ENCODE peak calls at places on chromosome 2, in six cellular contexts. G is psoas muscle; H is colonic mucosa; O is cardiac muscle cell; Z is upper lobe of left lung; N is CD8-positive, alpha-beta T cell. Y is an unnamed sample. For H3K27me3 and H3K9me3, the result is how much of the 10 kb centered on the place peaks cover.

GRCh38 chr2:166653185-166653813 is 159.2 kb upstream of the SCN7A start:
- DNase-seq in G (no peak), H (no peak), O (no peak), Z (no peak), N (no peak), Y (no peak)

GRCh38 chr2:171956135-171956830 is 34.0 kb downstream of the HAT1 start:
- DNase-seq in G (no peak), H (no peak), O (no peak), Z (no peak), N (no peak), Y (no peak)

GRCh38 chr2:9799729-9800632 is 43.3 kb upstream of the TAF1B start:
- DNase-seq in G (peak), H (peak), O (peak), Z (peak), N (peak), Y (peak)

GRCh38 chr2:96537066-96537733 is 648 bp downstream of the ARID5A start:
- DNase-seq in G (peak), H (peak), O (peak), Z (peak), N (peak), Y (peak)

GRCh38 chr2:12412898-12413305 is 303.8 kb upstream of the TRIB2 start:
- DNase-seq in G (no peak), H (no peak), O (no peak), Z (no peak), N (no peak), Y (peak)

GRCh38 chr2:223887127-223887526 is 49.7 kb upstream of the AP1S3 start:
- DNase-seq in G (no peak), H (no peak), O (no peak), Z (no peak), N (no peak), Y (no peak)

GRCh38 chr2:42971947-42972736 is 179.8 kb upstream of the HAAO start:
- DNase-seq in G (no peak), H (no peak), O (no peak), Z (no peak), N (no peak), Y (no peak)

GRCh38 chr2:86216577-86217555 is 17.6 kb downstream of the MRPL35 start:
- DNase-seq in G (no peak), H (no peak), O (no peak), Z (no peak), N (no peak), Y (no peak)

GRCh38 chr2:45072862-45073237 is 63.6 kb upstream of the SIX2 start:
- DNase-seq in G (no peak), H (no peak), O (peak), Z (no peak), N (no peak), Y (no peak)

GRCh38 chr2:74576151-74576755 is 21.7 kb downstream of the DOK1 start:
- DNase-seq in G (no peak), H (no peak), O (no peak), Z (no peak), N (no peak), Y (no peak)

GRCh38 chr2:37377187-37377532 is 32.7 kb downstream of the QPCT start:
- DNase-seq in G (no peak), H (no peak), O (no peak), Z (no peak), N (no peak), Y (no peak)

GRCh38 chr2:51994123-51994788 is 962.3 kb upstream of the NRXN1 start:
- DNase-seq in G (no peak), H (no peak), O (peak), Z (no peak), N (no peak), Y (no peak)

GRCh38 chr2:42567806-42568429 is 514 bp upstream of the MTA3 start:
- DNase-seq in G (peak), H (peak), O (peak), Z (no peak), N (peak), Y (no peak)

DNA sequence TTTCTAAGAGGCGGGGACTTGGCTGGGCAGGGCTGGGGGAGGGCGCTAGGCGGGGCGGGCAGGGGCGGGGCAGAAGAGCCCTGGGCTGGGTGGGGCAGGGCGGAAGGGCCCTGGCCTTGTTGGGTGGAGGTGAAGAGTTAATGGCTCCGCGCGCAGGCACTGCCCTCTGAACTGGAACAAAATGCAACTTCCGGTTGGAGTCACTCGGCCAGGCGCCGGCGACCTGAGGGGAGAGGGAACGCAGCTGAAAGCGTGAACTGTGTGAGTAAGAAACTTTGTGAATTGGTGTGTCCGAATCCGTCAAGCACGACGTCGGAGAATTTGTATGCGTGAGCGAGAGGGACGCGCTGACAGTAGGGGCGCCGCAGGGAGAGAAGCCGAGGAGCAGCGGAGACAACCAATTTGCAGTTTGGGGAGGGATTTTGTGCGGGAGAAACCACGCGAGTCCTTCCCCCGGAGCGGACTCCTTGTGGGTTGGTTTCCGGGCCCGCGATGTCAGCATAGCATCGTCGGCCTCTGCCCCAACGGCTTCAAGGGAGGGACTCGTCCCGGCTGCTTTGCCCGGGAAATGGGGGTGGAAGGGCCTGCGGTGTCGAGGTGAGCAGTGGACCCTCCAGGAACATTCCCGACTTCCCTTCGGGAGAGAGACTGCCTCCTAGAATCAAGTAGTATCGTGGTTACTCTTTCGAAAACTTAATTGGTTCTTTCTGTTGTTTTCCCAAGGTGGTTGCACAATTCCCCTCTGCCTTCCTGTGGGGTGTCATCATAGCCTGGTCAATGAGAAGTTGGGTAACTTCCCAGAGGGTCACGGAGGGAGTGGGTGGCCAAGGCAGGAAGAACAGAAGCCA is at the start of gene TANK:
- DNase-seq in G (peak), H (peak), O (peak), Z (peak), N (peak), Y (peak)
- TF ChIP-seq CTCF in G (no peak), H (no peak), O (no peak), Z (no peak), N (no peak), Y (no peak)

DNA sequence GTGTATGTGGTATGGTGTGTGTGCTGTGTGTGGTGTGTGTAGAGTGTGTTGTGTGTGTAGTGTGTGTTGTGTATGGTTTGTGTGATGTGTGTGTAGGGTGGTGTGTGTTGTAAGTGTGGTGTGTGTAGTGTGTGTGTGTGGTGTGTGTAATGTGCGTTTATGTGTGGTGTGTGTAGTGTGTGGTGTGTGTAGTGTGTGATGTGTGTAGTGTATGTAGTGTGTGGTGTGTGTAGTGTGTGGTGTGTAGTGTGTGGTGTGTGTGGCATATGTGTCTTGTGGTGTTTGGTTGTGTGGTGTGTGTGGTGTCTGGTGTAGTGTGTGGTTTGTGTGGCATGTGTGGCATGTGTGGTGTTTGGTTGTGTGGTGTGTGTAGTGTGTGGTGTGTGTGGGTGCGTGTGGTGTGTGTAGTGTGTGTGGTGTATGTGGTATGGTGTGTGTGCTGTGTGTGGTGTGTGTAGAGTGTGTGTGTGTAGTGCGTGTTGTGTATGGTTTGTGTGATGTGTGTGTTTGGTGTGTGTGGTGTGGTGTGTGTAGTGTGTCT is 4.0 kb upstream of the RTP5 start:
- DNase-seq in G (peak), H (no peak), O (no peak), Z (no peak), N (no peak), Y (no peak)
- H3K27me3 ChIP-seq in G (under half), H (under half), O (under half), Z (under half), N (under half), Y (under half)

DNA sequence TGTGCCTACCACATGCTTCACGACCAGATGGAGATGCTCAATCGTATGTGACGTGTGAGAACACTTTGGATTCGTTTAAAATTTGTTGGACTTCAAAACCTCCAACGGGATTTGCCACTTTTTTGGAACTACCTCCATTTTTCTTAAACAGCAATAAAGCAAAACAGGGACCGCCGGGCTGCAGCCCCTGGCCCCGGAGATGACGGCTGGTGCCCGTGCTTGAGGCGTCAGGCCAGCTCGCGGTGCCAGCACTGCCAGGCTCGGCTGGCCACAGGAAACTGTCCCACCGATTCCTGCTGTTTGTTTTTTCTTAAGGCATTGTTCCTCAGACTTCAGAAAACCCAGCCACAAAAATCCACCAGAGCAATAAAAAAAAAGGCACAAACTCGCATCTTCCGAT is 204.2 kb downstream of the TWIST2 start:
- DNase-seq in G (peak), H (no peak), O (no peak), Z (peak), N (no peak), Y (no peak)
- H3K9me3 ChIP-seq in G (under half), H (under half), O (under half), Z (under half), N (under half), Y (under half)

DNA sequence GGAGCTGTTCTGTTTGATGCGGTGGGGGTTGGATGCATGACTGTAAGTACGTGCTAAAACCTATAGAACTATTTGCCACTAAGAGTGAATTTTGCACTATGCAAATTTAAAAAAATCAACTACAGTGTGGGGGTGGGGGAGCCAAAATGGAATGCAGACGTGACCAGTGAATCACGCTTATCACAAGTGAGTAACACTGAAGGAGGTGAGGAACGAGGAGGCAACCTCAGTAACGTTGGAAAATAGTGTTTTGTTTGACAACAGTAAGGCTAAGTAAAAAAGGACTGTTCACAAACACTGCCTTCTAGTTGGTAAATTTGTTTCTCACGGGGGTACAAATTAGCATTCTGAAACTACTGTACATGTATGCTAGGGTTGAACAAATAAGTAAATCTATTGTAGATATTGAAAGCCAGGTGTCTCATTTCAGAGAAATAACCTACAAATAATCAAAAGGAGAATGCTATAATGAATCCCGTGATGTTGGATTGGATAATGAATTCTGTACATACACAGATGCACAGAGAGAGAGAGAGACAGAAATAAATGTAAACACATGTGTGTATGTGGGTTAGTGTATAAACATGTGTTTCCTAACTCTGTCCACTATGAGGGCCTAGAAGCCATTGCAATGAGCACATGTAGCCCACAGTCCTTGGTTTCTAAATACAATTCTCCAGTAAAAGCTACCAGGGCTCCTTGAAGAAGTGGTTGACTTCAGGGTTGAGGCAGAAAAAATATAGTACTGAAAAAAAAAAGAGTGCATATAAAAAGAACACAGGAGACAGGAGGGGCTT is 109.3 kb downstream of the INHBB start:
- DNase-seq in G (no peak), H (no peak), O (no peak), Z (no peak), N (no peak), Y (no peak)
- TF ChIP-seq CTCF in G (no peak), H (no peak), O (no peak), Z (no peak), N (no peak), Y (no peak)

GRCh38 chr2:229586012-229586411 is 128.3 kb downstream of the DNER start:
- DNase-seq in G (no peak), H (no peak), O (no peak), Z (no peak), N (no peak), Y (no peak)
- H3K27me3 ChIP-seq in G (under half), H (under half), O (under half), Z (under half), N (under half), Y (under half)

DNA sequence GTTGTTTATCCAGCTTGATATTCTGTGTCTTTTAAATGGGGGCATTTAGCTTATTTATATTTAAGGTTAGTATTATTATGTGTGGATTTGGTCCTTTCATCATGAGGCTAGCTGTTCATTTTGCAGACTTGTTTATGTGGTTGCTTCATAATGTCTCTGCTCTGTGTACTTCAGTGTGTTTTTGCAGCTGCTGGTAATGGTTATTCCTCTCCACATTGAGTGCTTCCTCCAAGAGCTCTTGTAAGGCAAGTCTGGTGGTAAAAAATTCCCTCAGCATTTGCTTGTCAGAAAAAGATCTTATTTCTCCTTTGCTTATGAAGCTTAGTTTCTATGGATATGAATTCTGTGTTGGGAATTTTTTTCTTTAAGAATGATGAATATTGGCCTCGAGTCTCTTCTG is 47.8 kb upstream of the NT5C1B start:
- DNase-seq in G (no peak), H (no peak), O (no peak), Z (no peak), N (no peak), Y (no peak)
- H3K9me3 ChIP-seq in G (under half), H (under half), O (under half), Z (under half), N (under half), Y (under half)

DNA sequence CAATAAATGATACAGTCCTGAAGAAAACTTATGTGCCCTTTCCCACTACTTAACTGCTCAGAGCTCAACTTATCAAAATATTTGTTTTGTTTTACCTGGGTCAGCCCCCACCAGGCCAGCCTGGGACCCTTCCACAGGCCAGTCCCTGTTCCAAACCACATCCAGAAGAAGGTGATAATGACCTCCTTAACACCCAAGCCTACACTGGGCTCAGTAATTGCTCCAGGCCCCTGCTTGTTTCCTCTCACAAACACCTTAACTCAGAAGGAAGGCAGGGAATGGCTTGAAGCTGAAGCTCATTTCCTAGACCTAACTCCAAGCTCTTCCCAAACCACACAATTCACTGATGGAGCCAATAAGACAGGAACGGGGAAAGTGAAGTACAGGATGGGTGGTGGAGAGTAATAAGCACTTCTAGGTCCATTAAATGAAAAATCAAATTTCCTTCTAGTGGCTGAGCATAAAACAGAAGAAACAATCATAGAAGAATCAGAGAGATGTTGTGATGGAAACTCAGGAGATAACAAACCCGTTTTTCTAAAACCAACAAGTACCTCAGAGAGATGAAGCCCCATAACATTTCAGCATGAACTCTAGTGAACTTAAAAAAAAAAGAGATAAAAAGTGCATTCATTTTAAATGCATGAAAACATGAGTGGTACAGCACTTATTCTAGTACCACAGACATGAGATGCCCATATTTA is 133.4 kb upstream of the ITGB6 start:
- DNase-seq in G (no peak), H (no peak), O (no peak), Z (no peak), N (no peak), Y (no peak)
- TF ChIP-seq CTCF in G (no peak), H (no peak), O (no peak), Z (no peak), N (no peak), Y (no peak)

DNA sequence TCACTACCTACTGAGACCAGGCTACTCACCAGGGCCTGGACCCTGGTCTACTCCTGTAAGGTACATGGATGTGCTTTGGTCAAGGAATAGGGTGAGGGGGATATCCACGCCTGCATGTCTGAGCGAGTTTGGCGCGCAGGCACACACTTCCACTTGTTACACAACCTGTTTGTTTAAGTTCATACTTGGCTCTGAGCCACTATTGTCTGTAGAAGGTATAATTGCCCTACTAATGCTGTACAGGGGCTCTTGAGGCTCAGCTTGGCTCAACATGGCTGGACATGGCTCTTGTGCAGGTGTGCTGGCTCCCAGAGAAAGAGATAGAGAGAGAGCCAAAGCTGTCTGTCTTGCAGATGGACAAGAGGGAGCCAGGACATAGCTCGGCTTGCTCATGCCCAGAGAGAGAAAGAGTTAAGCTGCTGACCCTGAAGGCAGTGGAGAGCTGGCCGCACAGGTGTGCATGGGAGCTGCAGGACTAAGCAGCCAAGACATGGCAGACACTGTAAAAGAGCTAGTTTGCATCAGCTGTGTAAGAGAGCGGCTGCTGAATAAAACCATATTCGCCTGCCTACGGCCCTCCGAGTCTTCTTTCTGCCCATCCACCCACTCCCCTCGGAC is 35.2 kb downstream of the NPPC start:
- DNase-seq in G (no peak), H (no peak), O (no peak), Z (no peak), N (no peak), Y (no peak)
- H3K27me3 ChIP-seq in G (under half), H (under half), O (under half), Z (under half), N (under half), Y (under half)

GRCh38 chr2:101821828-101822458 is 124.4 kb downstream of the MAP4K4 start:
- DNase-seq in G (no peak), H (no peak), O (no peak), Z (no peak), N (no peak), Y (no peak)
- H3K9me3 ChIP-seq in G (under half), H (under half), O (under half), Z (under half), N (under half), Y (under half)

GRCh38 chr2:126839711-126840110 is 59.0 kb upstream of the TEX51 start:
- DNase-seq in G (no peak), H (no peak), O (no peak), Z (no peak), N (no peak), Y (no peak)
- TF ChIP-seq CTCF in G (no peak), H (no peak), O (no peak), Z (no peak), N (no peak), Y (no peak)

Y was measured in CD4-positive, alpha-beta T cell.